ENCODE peak calls at places on chromosomes 13 and 19, in eight cellular contexts. R is activated CD8-positive, alpha-beta memory T cell treated with anti-CD3 and anti-CD28 coated beads, Interleukin-2, amount 10 ng/mL, durations not matched to agents 7 days and 5 days; V is fibroblast of pulmonary artery; J is left ventricle myocardium inferior; H is mucosa of descending colon; I is heart left ventricle; A is stimulated activated CD8-positive, alpha-beta memory T cell treated with anti-CD3 and anti-CD28 coated beads, Interleukin-12 subunit alpha, Interleukin-12 subunit beta, amount 100 ng/mL, for 4 hours; M is B cell. C is an unnamed sample.

GRCh38 chr13:62185631-62186256 is 770.1 kb upstream of the PCDH20 start:
- DNase-seq in R (no peak), I (no peak), M (no peak), H (no peak), A (no peak), V (no peak), J (no peak), C (no peak)

GRCh38 chr13:36680918-36681317 is 7.1 kb downstream of the SERTM1 start:
- DNase-seq in A (no peak), R (no peak), J (no peak), H (no peak), M (no peak), V (peak; percentile 6), I (no peak), C (no peak)

GRCh38 chr19:15265214-15265613 is 33.0 kb upstream of the EPHX3 start:
- DNase-seq in I (no peak), J (no peak), H (no peak), R (no peak), M (no peak), V (no peak), A (no peak), C (no peak)

GRCh38 chr19:48354332-48354992 is 9.3 kb downstream of the TMEM143 start:
- DNase-seq in M (no peak), I (no peak), R (no peak), V (no peak), H (no peak), J (no peak), A (no peak), C (no peak)

GRCh38 chr13:101499406-101499805 is 46.9 kb downstream of the ITGBL1 start:
- DNase-seq in M (no peak), J (no peak), I (no peak), V (no peak), R (no peak), H (no peak), A (no peak), C (no peak)

GRCh38 chr19:6127716-6128335 is 7.6 kb upstream of the ACSBG2 start:
- DNase-seq in A (no peak), R (no peak), H (no peak), I (no peak), V (no peak), J (no peak), M (no peak), C (no peak)

GRCh38 chr19:42023121-42023942 is 29.3 kb upstream of the ATP1A3 start:
- DNase-seq in A (no peak), V (peak; percentile 3), I (no peak), J (no peak), H (peak; percentile 34), M (no peak), R (no peak), C (peak; percentile 32)

GRCh38 chr13:94557836-94558235 is 38.1 kb downstream of the TGDS start:
- DNase-seq in J (no peak), R (no peak), I (no peak), H (no peak), A (no peak), V (no peak), M (no peak), C (no peak)

GRCh38 chr19:13784731-13785452 is 10.4 kb upstream of the ZSWIM4 start:
- DNase-seq in J (peak; percentile 71), I (peak; percentile 77), H (peak; percentile 84), R (peak; percentile 85), V (peak; percentile 72), A (peak; percentile 50), M (peak; percentile 72), C (peak; percentile 63)

GRCh38 chr19:16951529-16951928 is 62.7 kb downstream of the F2RL3 start:
- DNase-seq in I (no peak), R (peak; percentile 28), J (no peak), A (no peak), H (no peak), M (no peak), V (no peak), C (no peak)

GRCh38 chr19:50512112-50512998 is 1.4 kb downstream of the ASPDH start:
- DNase-seq in H (peak; percentile 54), V (no peak), I (no peak), J (no peak), A (no peak), R (no peak), M (no peak), C (no peak)

GRCh38 chr13:49097374-49097773 is 121.7 kb downstream of the FNDC3A start:
- DNase-seq in V (peak; percentile 93), J (no peak), R (no peak), I (no peak), H (no peak), A (no peak), M (no peak), C (no peak)

GRCh38 chr19:5001547-5002131 is 32.7 kb downstream of the KDM4B start:
- DNase-seq in A (no peak), R (peak; percentile 52), V (peak; percentile 67), I (no peak), M (peak; percentile 41), H (no peak), J (no peak), C (no peak)

GRCh38 chr19:2289714-2290435 is 7.9 kb upstream of the PEAK3 start:
- DNase-seq in R (peak; percentile 85), V (no peak), I (no peak), H (peak; percentile 57), J (peak; percentile 42), A (no peak), M (peak; percentile 89), C (no peak)

GRCh38 chr19:51441410-51442390 is 16.6 kb downstream of the SIGLEC8 start:
- DNase-seq in H (peak; percentile 55), R (peak; percentile 99), A (peak; percentile 77), V (no peak), J (no peak), I (no peak), M (peak; percentile 79), C (no peak)

GRCh38 chr13:112234131-112234875 is 141.9 kb upstream of the SPACA7 start:
- DNase-seq in R (no peak), I (no peak), J (no peak), A (no peak), H (no peak), V (no peak), M (no peak), C (no peak)

GRCh38 chr13:83881917-83882625 is at the start of gene SLITRK1:
- DNase-seq in J (no peak), V (peak; percentile 79), I (no peak), R (peak; percentile 50), M (no peak), A (no peak), H (no peak), C (peak; percentile 3)

GRCh38 chr19:38693380-38694223 is 46.2 kb downstream of the ACTN4 start:
- DNase-seq in M (no peak), J (no peak), V (peak; percentile 81), H (no peak), R (peak; percentile 81), I (peak; percentile 70), A (peak; percentile 19), C (no peak)

GRCh38 chr13:89474432-89474831 is 1803.3 kb downstream of the SLITRK5 start:
- DNase-seq in A (no peak), I (no peak), J (no peak), M (no peak), V (no peak), H (no peak), R (no peak), C (no peak)

GRCh38 chr13:109750376-109750775 is 36.0 kb downstream of the IRS2 start:
- DNase-seq in R (no peak), H (no peak), A (no peak), I (no peak), J (no peak), M (no peak), V (no peak), C (no peak)

GRCh38 chr19:46426035-46426505 is 2.7 kb downstream of the PNMA8C start:
- DNase-seq in A (no peak), V (no peak), I (no peak), R (no peak), M (no peak), J (no peak), H (no peak), C (no peak)

GRCh38 chr19:19514215-19514633 is 1.1 kb downstream of the TSSK6 start:
- DNase-seq in A (no peak), R (no peak), V (peak; percentile 69), H (peak; percentile 65), M (no peak), I (peak; percentile 92), J (peak; percentile 84), C (no peak)

GRCh38 chr19:44111910-44112463 is 1.2 kb upstream of the ZNF225 start:
- DNase-seq in I (peak; percentile 52), M (no peak), J (no peak), V (peak; percentile 91), H (no peak), R (no peak), A (no peak), C (no peak)

GRCh38 chr19:7348587-7349230 is at the start of gene ARHGEF18:
- DNase-seq in A (peak; percentile 24), V (no peak), R (peak; percentile 79), H (no peak), I (peak; percentile 30), J (peak; percentile 23), M (peak; percentile 83), C (no peak)

GRCh38 chr13:30019648-30020626 is 169.5 kb upstream of the UBL3 start:
- DNase-seq in I (no peak), V (no peak), R (no peak), A (no peak), H (no peak), J (no peak), M (no peak), C (no peak)

GRCh38 chr13:67736646-67737420 is 506.7 kb upstream of the PCDH9 start:
- DNase-seq in J (no peak), A (no peak), I (no peak), M (no peak), R (no peak), H (no peak), V (peak; percentile 52), C (no peak)

GRCh38 chr19:35264281-35265125 is 4.3 kb upstream of the USF2 start:
- DNase-seq in A (no peak), I (no peak), V (no peak), J (no peak), H (peak; percentile 17), M (peak; percentile 38), R (no peak), C (no peak)